ENCODE peak calls at places on chromosomes 16 and 17, in six cellular contexts. One of them, this sample, is unnamed. For H3K4me1, the result is how much of the 10 kb centered on the place peaks cover.

GRCh38 chr16:69106491-69107291 is 1.2 kb downstream of the HAS3 start:
- DNase-seq in mammary epithelial cell: peak
- DNase-seq in left ventricle myocardium inferior: no peak
- DNase-seq in effector memory CD4-positive, alpha-beta T cell: no peak
- DNase-seq in GM23248: peak
- DNase-seq in fibroblast of lung: no peak
- DNase-seq in this sample: no peak

GRCh38 chr16:7405166-7405565 is 72.5 kb downstream of the RBFOX1 start:
- DNase-seq in effector memory CD4-positive, alpha-beta T cell: no peak
- DNase-seq in fibroblast of lung: no peak
- DNase-seq in left ventricle myocardium inferior: peak
- DNase-seq in mammary epithelial cell: no peak
- DNase-seq in GM23248: no peak
- DNase-seq in this sample: no peak

GRCh38 chr17:40487371-40488020 is 13.9 kb downstream of the TNS4 start:
- DNase-seq in fibroblast of lung: no peak
- DNase-seq in left ventricle myocardium inferior: no peak
- DNase-seq in mammary epithelial cell: peak
- DNase-seq in GM23248: no peak
- DNase-seq in effector memory CD4-positive, alpha-beta T cell: no peak
- DNase-seq in this sample: no peak

GRCh38 chr16:86252596-86252995 is 257.7 kb upstream of the FOXF1 start:
- DNase-seq in left ventricle myocardium inferior: no peak
- DNase-seq in fibroblast of lung: peak
- DNase-seq in GM23248: peak
- DNase-seq in effector memory CD4-positive, alpha-beta T cell: no peak
- DNase-seq in mammary epithelial cell: peak
- DNase-seq in this sample: no peak

GRCh38 chr16:3459401-3460090 is 16.1 kb downstream of the NAA60 start:
- DNase-seq in effector memory CD4-positive, alpha-beta T cell: no peak
- DNase-seq in mammary epithelial cell: no peak
- DNase-seq in GM23248: peak
- DNase-seq in fibroblast of lung: peak
- DNase-seq in left ventricle myocardium inferior: no peak
- DNase-seq in this sample: no peak

GRCh38 chr17:6496636-6497441 is 52.6 kb downstream of the PIMREG start:
- DNase-seq in GM23248: peak
- DNase-seq in effector memory CD4-positive, alpha-beta T cell: no peak
- DNase-seq in left ventricle myocardium inferior: no peak
- DNase-seq in fibroblast of lung: no peak
- DNase-seq in mammary epithelial cell: no peak
- DNase-seq in this sample: no peak

GRCh38 chr17:80984749-80985148 is 6.9 kb upstream of the CHMP6 start:
- DNase-seq in left ventricle myocardium inferior: no peak
- DNase-seq in mammary epithelial cell: peak
- DNase-seq in GM23248: peak
- DNase-seq in fibroblast of lung: peak
- DNase-seq in effector memory CD4-positive, alpha-beta T cell: no peak
- DNase-seq in this sample: no peak

GRCh38 chr16:54649846-54650245 is 280.8 kb upstream of the IRX5 start:
- DNase-seq in fibroblast of lung: no peak
- DNase-seq in left ventricle myocardium inferior: no peak
- DNase-seq in effector memory CD4-positive, alpha-beta T cell: no peak
- DNase-seq in mammary epithelial cell: no peak
- DNase-seq in GM23248: peak
- DNase-seq in this sample: no peak

GRCh38 chr17:38897671-38898290 is 27.6 kb upstream of the LASP1NB start:
- DNase-seq in left ventricle myocardium inferior: no peak
- DNase-seq in mammary epithelial cell: no peak
- DNase-seq in effector memory CD4-positive, alpha-beta T cell: no peak
- DNase-seq in fibroblast of lung: no peak
- DNase-seq in GM23248: no peak
- DNase-seq in this sample: no peak

GRCh38 chr17:56629450-56630187 is 36.1 kb downstream of the NOG start:
- DNase-seq in left ventricle myocardium inferior: no peak
- DNase-seq in GM23248: peak
- DNase-seq in fibroblast of lung: peak
- DNase-seq in mammary epithelial cell: no peak
- DNase-seq in effector memory CD4-positive, alpha-beta T cell: no peak
- DNase-seq in this sample: no peak

GRCh38 chr17:19003966-19004600 is 481 bp downstream of the FAM83G start:
- DNase-seq in mammary epithelial cell: peak
- DNase-seq in left ventricle myocardium inferior: no peak
- DNase-seq in fibroblast of lung: peak
- DNase-seq in GM23248: peak
- DNase-seq in effector memory CD4-positive, alpha-beta T cell: peak
- DNase-seq in this sample: no peak

GRCh38 chr17:80569936-80570335 is 25.3 kb downstream of the RPTOR start:
- DNase-seq in GM23248: no peak
- DNase-seq in fibroblast of lung: no peak
- DNase-seq in effector memory CD4-positive, alpha-beta T cell: no peak
- DNase-seq in mammary epithelial cell: no peak
- DNase-seq in left ventricle myocardium inferior: no peak
- DNase-seq in this sample: no peak

GRCh38 chr16:53822936-53823529 is 119.1 kb downstream of the FTO start:
- DNase-seq in GM23248: peak
- DNase-seq in effector memory CD4-positive, alpha-beta T cell: no peak
- DNase-seq in left ventricle myocardium inferior: no peak
- DNase-seq in fibroblast of lung: peak
- DNase-seq in mammary epithelial cell: peak
- DNase-seq in this sample: peak

GRCh38 chr17:27085517-27085916 is 208.4 kb upstream of the WSB1 start:
- DNase-seq in fibroblast of lung: no peak
- DNase-seq in effector memory CD4-positive, alpha-beta T cell: no peak
- DNase-seq in left ventricle myocardium inferior: no peak
- DNase-seq in mammary epithelial cell: no peak
- DNase-seq in GM23248: no peak
- DNase-seq in this sample: no peak

GRCh38 chr17:45131616-45132301 is 556 bp downstream of the PLCD3 start:
- DNase-seq in left ventricle myocardium inferior: peak
- DNase-seq in effector memory CD4-positive, alpha-beta T cell: no peak
- DNase-seq in fibroblast of lung: no peak
- DNase-seq in GM23248: peak
- DNase-seq in mammary epithelial cell: peak
- DNase-seq in this sample: peak

GRCh38 chr16:48537909-48538745 is 71.9 kb downstream of the N4BP1 start:
- DNase-seq in mammary epithelial cell: no peak
- DNase-seq in left ventricle myocardium inferior: peak
- DNase-seq in GM23248: no peak
- DNase-seq in effector memory CD4-positive, alpha-beta T cell: no peak
- DNase-seq in fibroblast of lung: no peak
- DNase-seq in this sample: no peak

GRCh38 chr17:21689604-21690003 is 2.7 kb upstream of the KCNJ18 start:
- DNase-seq in effector memory CD4-positive, alpha-beta T cell: no peak
- DNase-seq in GM23248: peak
- DNase-seq in fibroblast of lung: peak
- DNase-seq in left ventricle myocardium inferior: no peak
- DNase-seq in mammary epithelial cell: peak
- DNase-seq in this sample: no peak

GRCh38 chr16:70151941-70152509 is 21.6 kb upstream of the CLEC18C start:
- DNase-seq in fibroblast of lung: peak
- DNase-seq in GM23248: no peak
- DNase-seq in effector memory CD4-positive, alpha-beta T cell: no peak
- DNase-seq in mammary epithelial cell: peak
- DNase-seq in left ventricle myocardium inferior: no peak
- DNase-seq in this sample: no peak

GRCh38 chr17:74135391-74136167 is 67.9 kb upstream of the RPL38 start:
- DNase-seq in fibroblast of lung: no peak
- DNase-seq in effector memory CD4-positive, alpha-beta T cell: no peak
- DNase-seq in left ventricle myocardium inferior: no peak
- DNase-seq in mammary epithelial cell: no peak
- DNase-seq in GM23248: no peak
- DNase-seq in this sample: no peak

GRCh38 chr17:2391597-2392251 is 9.1 kb downstream of the MNT start:
- DNase-seq in left ventricle myocardium inferior: no peak
- DNase-seq in fibroblast of lung: no peak
- DNase-seq in effector memory CD4-positive, alpha-beta T cell: no peak
- DNase-seq in GM23248: no peak
- DNase-seq in mammary epithelial cell: no peak
- DNase-seq in this sample: no peak

GRCh38 chr17:40779181-40779909 is 3.0 kb downstream of the KRT27 start:
- DNase-seq in fibroblast of lung: peak
- DNase-seq in GM23248: peak
- DNase-seq in effector memory CD4-positive, alpha-beta T cell: no peak
- DNase-seq in left ventricle myocardium inferior: no peak
- DNase-seq in mammary epithelial cell: no peak
- DNase-seq in this sample: peak

GRCh38 chr16:70615933-70616332 is 30.4 kb upstream of the IL34 start:
- DNase-seq in GM23248: no peak
- DNase-seq in left ventricle myocardium inferior: no peak
- DNase-seq in fibroblast of lung: no peak
- DNase-seq in mammary epithelial cell: no peak
- DNase-seq in effector memory CD4-positive, alpha-beta T cell: no peak
- DNase-seq in this sample: no peak

GRCh38 chr17:49216953-49217650 is 6.6 kb downstream of the ABI3 start:
- DNase-seq in effector memory CD4-positive, alpha-beta T cell: no peak
- DNase-seq in mammary epithelial cell: no peak
- DNase-seq in left ventricle myocardium inferior: peak
- DNase-seq in fibroblast of lung: no peak
- DNase-seq in GM23248: no peak
- DNase-seq in this sample: no peak

GRCh38 chr17:45705123-45706009 is 78.8 kb upstream of the CRHR1 start:
- DNase-seq in mammary epithelial cell: peak
- DNase-seq in GM23248: peak
- DNase-seq in left ventricle myocardium inferior: no peak
- DNase-seq in effector memory CD4-positive, alpha-beta T cell: no peak
- DNase-seq in fibroblast of lung: peak
- DNase-seq in this sample: no peak

GRCh38 chr17:48989100-48989499 is 8.1 kb upstream of the IGF2BP1 start:
- DNase-seq in mammary epithelial cell: no peak
- DNase-seq in fibroblast of lung: no peak
- DNase-seq in GM23248: no peak
- DNase-seq in left ventricle myocardium inferior: no peak
- DNase-seq in effector memory CD4-positive, alpha-beta T cell: no peak
- DNase-seq in this sample: no peak

GRCh38 chr17:39671651-39672521 is 3.6 kb downstream of the PNMT start:
- DNase-seq in effector memory CD4-positive, alpha-beta T cell: no peak
- DNase-seq in fibroblast of lung: peak
- DNase-seq in left ventricle myocardium inferior: peak
- DNase-seq in GM23248: peak
- DNase-seq in mammary epithelial cell: peak
- DNase-seq in this sample: no peak

GRCh38 chr16:49800441-49800840 is 55.5 kb downstream of the ZNF423 start:
- DNase-seq in mammary epithelial cell: no peak
- DNase-seq in GM23248: no peak
- DNase-seq in left ventricle myocardium inferior: no peak
- DNase-seq in fibroblast of lung: no peak
- DNase-seq in effector memory CD4-positive, alpha-beta T cell: no peak
- DNase-seq in this sample: no peak

DNA sequence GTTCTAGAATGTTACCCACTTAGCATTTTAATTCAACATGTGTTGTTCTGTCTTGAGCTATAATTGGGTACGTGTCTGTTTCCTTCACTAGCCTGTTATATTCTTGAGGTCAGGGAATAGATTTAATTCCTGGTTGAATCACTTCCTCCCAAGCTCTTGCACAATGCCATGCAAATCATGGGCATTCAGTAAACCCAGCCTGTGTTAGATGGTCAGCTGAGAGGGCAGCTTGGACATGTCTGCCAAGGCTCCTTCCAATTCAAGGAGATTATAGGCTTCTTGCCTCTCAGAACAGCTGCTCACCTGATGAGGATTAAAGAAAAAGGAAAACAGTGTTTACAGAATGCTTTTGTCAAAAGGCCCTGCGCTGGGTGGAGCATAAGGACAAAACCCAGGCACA is 12.6 kb downstream of the C1QTNF1 start:
- DNase-seq in fibroblast of lung: peak
- DNase-seq in effector memory CD4-positive, alpha-beta T cell: no peak
- DNase-seq in GM23248: peak
- DNase-seq in left ventricle myocardium inferior: no peak
- DNase-seq in mammary epithelial cell: peak
- DNase-seq in this sample: no peak
- H3K27ac ChIP-seq in fibroblast of lung: peak
- H3K27ac ChIP-seq in effector memory CD4-positive, alpha-beta T cell: no peak
- H3K27ac ChIP-seq in GM23248: peak
- H3K27ac ChIP-seq in left ventricle myocardium inferior: peak
- H3K27ac ChIP-seq in mammary epithelial cell: peak
- H3K27ac ChIP-seq in this sample: no peak

GRCh38 chr16:60651351-60651750 is 1384.9 kb downstream of the CDH8 start:
- DNase-seq in fibroblast of lung: peak
- DNase-seq in mammary epithelial cell: peak
- DNase-seq in effector memory CD4-positive, alpha-beta T cell: no peak
- DNase-seq in GM23248: no peak
- DNase-seq in left ventricle myocardium inferior: no peak
- DNase-seq in this sample: no peak
- H3K4me3 ChIP-seq in fibroblast of lung: no peak
- H3K4me3 ChIP-seq in mammary epithelial cell: no peak
- H3K4me3 ChIP-seq in effector memory CD4-positive, alpha-beta T cell: no peak
- H3K4me3 ChIP-seq in GM23248: no peak
- H3K4me3 ChIP-seq in left ventricle myocardium inferior: no peak
- H3K4me3 ChIP-seq in this sample: no peak

DNA sequence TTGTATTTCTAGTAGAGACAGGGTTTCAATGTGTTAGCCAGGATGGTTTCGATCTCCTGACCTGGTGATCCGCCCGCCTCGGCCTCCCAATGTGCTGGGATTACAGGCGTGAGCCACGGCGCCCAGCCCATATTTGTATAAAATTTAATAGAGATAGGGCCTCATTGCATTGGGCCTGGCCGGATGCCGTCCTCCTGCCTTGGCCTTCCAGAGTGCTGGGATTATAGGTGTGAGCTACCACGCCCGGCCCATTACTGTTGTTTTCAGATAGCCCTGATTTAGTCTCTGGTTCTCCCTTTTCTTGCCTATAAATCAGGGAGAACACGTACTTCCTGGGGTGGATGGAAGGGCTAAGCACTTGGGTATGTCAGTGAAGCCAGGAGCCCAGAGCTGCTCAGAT is 3.5 kb downstream of the DEF8 start:
- DNase-seq in fibroblast of lung: no peak
- DNase-seq in GM23248: no peak
- DNase-seq in mammary epithelial cell: no peak
- DNase-seq in left ventricle myocardium inferior: no peak
- DNase-seq in effector memory CD4-positive, alpha-beta T cell: no peak
- DNase-seq in this sample: no peak
- H3K4me1 ChIP-seq in fibroblast of lung: under half
- H3K4me1 ChIP-seq in GM23248: under half
- H3K4me1 ChIP-seq in mammary epithelial cell: under half
- H3K4me1 ChIP-seq in left ventricle myocardium inferior: under half
- H3K4me1 ChIP-seq in effector memory CD4-positive, alpha-beta T cell: under half
- H3K4me1 ChIP-seq in this sample: under half

DNA sequence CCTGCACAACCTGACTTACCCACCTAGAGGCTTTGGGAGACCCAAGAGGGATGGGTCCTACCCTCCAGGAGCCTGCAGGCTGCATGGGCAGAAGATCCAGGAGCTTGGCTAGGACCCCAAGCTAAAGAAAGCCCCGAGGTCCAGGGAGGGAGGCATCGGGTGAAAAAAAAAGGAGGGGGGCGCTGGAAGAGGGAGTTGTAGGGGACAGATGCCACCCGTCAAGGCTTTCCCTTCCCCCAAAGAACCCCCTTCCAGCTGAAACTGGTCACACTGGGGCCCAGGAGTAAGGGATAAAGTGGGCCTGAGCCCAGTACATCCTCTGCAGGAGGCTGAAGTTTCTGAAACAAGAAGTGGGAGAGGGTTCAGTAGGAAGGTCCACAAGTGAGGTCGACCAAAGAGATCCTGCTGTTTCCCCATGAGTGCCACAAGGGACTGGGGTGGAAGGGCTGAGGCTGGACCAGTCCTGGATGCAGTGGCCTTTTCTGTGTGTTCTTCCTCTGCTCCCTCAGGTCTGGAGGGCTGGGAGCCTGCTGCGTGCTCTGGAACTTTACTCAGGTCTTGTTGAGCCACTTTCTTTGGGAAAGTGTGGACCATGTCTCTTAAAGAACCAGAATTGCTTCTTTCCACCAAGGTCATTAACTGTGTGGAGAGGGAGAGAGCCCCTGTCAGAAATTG is 14.2 kb upstream of the CBFB start:
- DNase-seq in fibroblast of lung: no peak
- DNase-seq in GM23248: no peak
- DNase-seq in effector memory CD4-positive, alpha-beta T cell: no peak
- DNase-seq in left ventricle myocardium inferior: no peak
- DNase-seq in mammary epithelial cell: no peak
- DNase-seq in this sample: no peak
- H3K27ac ChIP-seq in fibroblast of lung: no peak
- H3K27ac ChIP-seq in GM23248: no peak
- H3K27ac ChIP-seq in effector memory CD4-positive, alpha-beta T cell: no peak
- H3K27ac ChIP-seq in left ventricle myocardium inferior: peak
- H3K27ac ChIP-seq in mammary epithelial cell: no peak
- H3K27ac ChIP-seq in this sample: no peak